ENCODE peak calls at places on chromosome 1, in seven cellular contexts. L, P, C, M, I, X and O are unnamed samples.

GRCh38 chr1:59685666-59686065 is 129.1 kb upstream of the HOOK1 start:
- DNase-seq in X (no peak), I (no peak), C (no peak), L (no peak), P (no peak), M (no peak), O (no peak)

GRCh38 chr1:106038260-106038659 is 1018.2 kb upstream of the PRMT6 start:
- DNase-seq in P (no peak), M (no peak), X (no peak), L (no peak), C (no peak), I (no peak), O (no peak)

GRCh38 chr1:51131185-51131584 is 29.2 kb downstream of the C1orf185 start:
- DNase-seq in P (no peak), M (no peak), I (no peak), C (no peak), L (no peak), X (no peak), O (no peak)

GRCh38 chr1:240833057-240833456 is 221.1 kb upstream of the GREM2 start:
- DNase-seq in M (no peak), X (no peak), P (no peak), L (no peak), C (no peak), I (no peak), O (no peak)

GRCh38 chr1:17923684-17924083 is 168.6 kb downstream of the ACTL8 start:
- DNase-seq in L (no peak), I (no peak), P (no peak), M (no peak), X (no peak), C (no peak), O (no peak)

GRCh38 chr1:211114446-211114845 is 19.5 kb downstream of the KCNH1 start:
- DNase-seq in I (no peak), M (no peak), L (no peak), C (no peak), X (no peak), P (no peak), O (no peak)

GRCh38 chr1:215807926-215808325 is 240.8 kb downstream of the KCTD3 start:
- DNase-seq in I (no peak), M (no peak), C (no peak), L (no peak), X (no peak), P (no peak), O (no peak)

GRCh38 chr1:29798699-29799566 is 562.6 kb downstream of the PTPRU start:
- DNase-seq in X (no peak), C (no peak), P (no peak), M (no peak), L (no peak), I (no peak), O (no peak)

GRCh38 chr1:165773324-165773965 is 4.8 kb upstream of the TMCO1 start:
- DNase-seq in C (no peak), X (no peak), P (no peak), M (peak), I (no peak), L (peak), O (no peak)

GRCh38 chr1:29448456-29449317 is 212.4 kb downstream of the PTPRU start:
- DNase-seq in P (no peak), L (no peak), X (no peak), M (no peak), C (no peak), I (no peak), O (no peak)

GRCh38 chr1:157993179-157994080 is at the start of gene KIRREL1:
- DNase-seq in X (peak), I (peak), L (peak), M (peak), P (peak), C (no peak), O (no peak)

GRCh38 chr1:40315795-40316594 is 1.1 kb downstream of the COL9A2 start:
- DNase-seq in L (no peak), I (no peak), X (peak), M (peak), P (no peak), C (no peak), O (no peak)

GRCh38 chr1:165423181-165423580 is 21.7 kb downstream of the RXRG start:
- DNase-seq in C (no peak), L (no peak), X (no peak), M (no peak), P (no peak), I (no peak), O (no peak)

GRCh38 chr1:234140388-234140787 is 232.9 kb upstream of the COA6 start:
- DNase-seq in I (no peak), C (no peak), M (no peak), P (no peak), L (no peak), X (no peak), O (no peak)

GRCh38 chr1:9628541-9629444 is 22.7 kb upstream of the PIK3CD start:
- DNase-seq in X (no peak), C (peak), P (no peak), I (no peak), L (no peak), M (no peak), O (no peak)

GRCh38 chr1:61448934-61449368 is 276.0 kb downstream of the TM2D1 start:
- DNase-seq in M (no peak), L (no peak), C (no peak), P (no peak), X (peak), I (no peak), O (no peak)

GRCh38 chr1:57470028-57470427 is 46.2 kb upstream of the DAB1 start:
- DNase-seq in C (no peak), I (no peak), P (no peak), X (no peak), M (peak), L (no peak), O (no peak)